ENCODE peak calls at places on chromosome 7, in six cellular contexts. U is T-cell; C is NCI-H345; L is activated T-cell treated with anti-CD3 and anti-CD28 coated beads, Interleukin-2, amount 50 U/mL, for 24 hours; W is PC-9; K is activated B cell treated with CpG ODN at 0.5 μM for 24 hours. D is an unnamed sample.

GRCh38 chr7:102891693-102892261 is 21.0 kb upstream of the LRRC17 start:
- DNase-seq in W (no peak), U (no peak), C (no peak), L (no peak), K (no peak), D (peak)

GRCh38 chr7:101125989-101126650 is 784 bp upstream of the SERPINE1 start:
- DNase-seq in C (no peak), W (peak), U (no peak), K (no peak), L (no peak), D (peak)

GRCh38 chr7:33261585-33261984 is 132.2 kb downstream of the BBS9 start:
- DNase-seq in K (no peak), W (no peak), L (no peak), C (no peak), U (no peak), D (no peak)

GRCh38 chr7:149027560-149028345 is 552 bp downstream of the PDIA4 start:
- DNase-seq in C (no peak), W (peak), K (no peak), L (no peak), U (no peak), D (peak)

GRCh38 chr7:130365511-130366441 is 14.5 kb upstream of the CPA1 start:
- DNase-seq in U (no peak), C (peak), K (no peak), W (no peak), L (no peak), D (peak)

GRCh38 chr7:156060925-156061324 is 248.7 kb upstream of the SHH start:
- DNase-seq in U (no peak), C (no peak), K (no peak), L (no peak), W (no peak), D (no peak)

GRCh38 chr7:11212816-11213215 is 239.1 kb downstream of the PHF14 start:
- DNase-seq in C (peak), U (no peak), W (no peak), L (no peak), K (no peak), D (peak)

GRCh38 chr7:42093361-42093905 is 143.6 kb downstream of the GLI3 start:
- DNase-seq in K (no peak), W (no peak), C (no peak), L (no peak), U (no peak), D (no peak)

GRCh38 chr7:26553582-26553981 is 261.9 kb downstream of the SNX10 start:
- DNase-seq in C (no peak), W (no peak), K (no peak), L (no peak), U (no peak), D (no peak)

GRCh38 chr7:30157217-30157616 is 22.4 kb downstream of the MTURN start:
- DNase-seq in U (peak), W (no peak), L (peak), C (no peak), K (no peak), D (no peak)

D was measured in AG20443.